ENCODE peak calls at places on chromosomes 5 and 9, in five cellular contexts. One of them, this sample, is unnamed.

GRCh38 chr9:21454149-21454548 is 13.9 kb downstream of the IFNA1 start:
- DNase-seq in SK-N-SH: no peak
- DNase-seq in GM23248: peak
- DNase-seq in MM.1S: no peak
- DNase-seq in PC-3: peak
- DNase-seq in this sample: no peak

GRCh38 chr5:41637424-41637823 is 127.0 kb upstream of the PLCXD3 start:
- DNase-seq in GM23248: no peak
- DNase-seq in SK-N-SH: no peak
- DNase-seq in PC-3: no peak
- DNase-seq in MM.1S: no peak
- DNase-seq in this sample: no peak

GRCh38 chr9:75844321-75844720 is 46.2 kb upstream of the PCSK5 start:
- DNase-seq in MM.1S: no peak
- DNase-seq in SK-N-SH: no peak
- DNase-seq in GM23248: no peak
- DNase-seq in PC-3: no peak
- DNase-seq in this sample: no peak

GRCh38 chr9:36158122-36158521 is 11.1 kb upstream of the CCIN start:
- DNase-seq in GM23248: peak
- DNase-seq in MM.1S: no peak
- DNase-seq in PC-3: no peak
- DNase-seq in SK-N-SH: no peak
- DNase-seq in this sample: no peak

GRCh38 chr9:110131499-110131898 is 76.5 kb downstream of the C9orf152 start:
- DNase-seq in SK-N-SH: no peak
- DNase-seq in GM23248: no peak
- DNase-seq in PC-3: peak
- DNase-seq in MM.1S: no peak
- DNase-seq in this sample: no peak

GRCh38 chr9:113475992-113476391 is 12.5 kb downstream of the RGS3 start:
- DNase-seq in PC-3: no peak
- DNase-seq in SK-N-SH: no peak
- DNase-seq in GM23248: no peak
- DNase-seq in MM.1S: no peak
- DNase-seq in this sample: no peak

GRCh38 chr5:176629853-176630680 is at the start of the genes EIF4E1B and SNCB:
- DNase-seq in SK-N-SH: peak
- DNase-seq in MM.1S: peak
- DNase-seq in GM23248: peak
- DNase-seq in PC-3: peak
- DNase-seq in this sample: peak

GRCh38 chr5:42810905-42811590 is 644 bp downstream of the SELENOP start:
- DNase-seq in MM.1S: no peak
- DNase-seq in GM23248: peak
- DNase-seq in PC-3: no peak
- DNase-seq in SK-N-SH: no peak
- DNase-seq in this sample: no peak

GRCh38 chr5:169647566-169647965 is 10.5 kb downstream of the DOCK2 start:
- DNase-seq in SK-N-SH: no peak
- DNase-seq in PC-3: no peak
- DNase-seq in GM23248: no peak
- DNase-seq in MM.1S: peak
- DNase-seq in this sample: peak

GRCh38 chr9:21295992-21296391 is 9.1 kb downstream of the IFNA5 start:
- DNase-seq in SK-N-SH: no peak
- DNase-seq in MM.1S: no peak
- DNase-seq in PC-3: no peak
- DNase-seq in GM23248: no peak
- DNase-seq in this sample: no peak

GRCh38 chr5:112917453-112918005 is 4.5 kb downstream of the REEP5 start:
- DNase-seq in GM23248: peak
- DNase-seq in PC-3: peak
- DNase-seq in SK-N-SH: peak
- DNase-seq in MM.1S: no peak
- DNase-seq in this sample: peak

GRCh38 chr5:126656397-126657007 is 55.8 kb downstream of the PHAX start:
- DNase-seq in PC-3: peak
- DNase-seq in SK-N-SH: peak
- DNase-seq in MM.1S: peak
- DNase-seq in GM23248: peak
- DNase-seq in this sample: peak

GRCh38 chr9:135060461-135061116 is 26.9 kb upstream of the OLFM1 start:
- DNase-seq in PC-3: no peak
- DNase-seq in GM23248: no peak
- DNase-seq in SK-N-SH: no peak
- DNase-seq in MM.1S: no peak
- DNase-seq in this sample: no peak

GRCh38 chr9:105346273-105346672 is 101.6 kb upstream of the FSD1L start:
- DNase-seq in SK-N-SH: no peak
- DNase-seq in GM23248: no peak
- DNase-seq in MM.1S: no peak
- DNase-seq in PC-3: no peak
- DNase-seq in this sample: no peak

GRCh38 chr9:127567898-127568617 is 44.0 kb upstream of the STXBP1 start:
- DNase-seq in PC-3: no peak
- DNase-seq in GM23248: peak
- DNase-seq in SK-N-SH: peak
- DNase-seq in MM.1S: no peak
- DNase-seq in this sample: no peak

GRCh38 chr5:55850839-55851674 is at the start of gene IL31RA:
- DNase-seq in SK-N-SH: no peak
- DNase-seq in GM23248: peak
- DNase-seq in MM.1S: no peak
- DNase-seq in PC-3: peak
- DNase-seq in this sample: no peak

GRCh38 chr9:129631673-129632129 is 5.7 kb downstream of the NTMT1 start:
- DNase-seq in PC-3: no peak
- DNase-seq in GM23248: no peak
- DNase-seq in SK-N-SH: no peak
- DNase-seq in MM.1S: no peak
- DNase-seq in this sample: no peak

GRCh38 chr9:4491621-4491975 is 1.3 kb downstream of the SLC1A1 start:
- DNase-seq in MM.1S: no peak
- DNase-seq in PC-3: peak
- DNase-seq in SK-N-SH: no peak
- DNase-seq in GM23248: no peak
- DNase-seq in this sample: no peak

GRCh38 chr5:53359906-53360305 is 120.5 kb upstream of the FST start:
- DNase-seq in GM23248: no peak
- DNase-seq in MM.1S: no peak
- DNase-seq in PC-3: peak
- DNase-seq in SK-N-SH: no peak
- DNase-seq in this sample: no peak

GRCh38 chr5:52878671-52879070 is 91.0 kb downstream of the ITGA1 start:
- DNase-seq in SK-N-SH: no peak
- DNase-seq in MM.1S: no peak
- DNase-seq in PC-3: peak
- DNase-seq in GM23248: peak
- DNase-seq in this sample: no peak

GRCh38 chr5:146032911-146033310 is 72.5 kb downstream of the PLAC8L1 start:
- DNase-seq in SK-N-SH: no peak
- DNase-seq in PC-3: no peak
- DNase-seq in GM23248: no peak
- DNase-seq in MM.1S: no peak
- DNase-seq in this sample: no peak

GRCh38 chr9:112338561-112338960 is 5.1 kb upstream of the PTBP3 start:
- DNase-seq in PC-3: no peak
- DNase-seq in SK-N-SH: no peak
- DNase-seq in MM.1S: no peak
- DNase-seq in GM23248: peak
- DNase-seq in this sample: no peak

GRCh38 chr9:68714416-68715180 is 9.6 kb downstream of the PIP5K1B start:
- DNase-seq in SK-N-SH: no peak
- DNase-seq in MM.1S: no peak
- DNase-seq in PC-3: no peak
- DNase-seq in GM23248: no peak
- DNase-seq in this sample: no peak

GRCh38 chr9:109031241-109031640 is 17.9 kb upstream of the CTNNAL1 start:
- DNase-seq in PC-3: peak
- DNase-seq in SK-N-SH: no peak
- DNase-seq in MM.1S: no peak
- DNase-seq in GM23248: peak
- DNase-seq in this sample: no peak

GRCh38 chr5:171462136-171462927 is 42.9 kb downstream of the FGF18 start:
- DNase-seq in SK-N-SH: no peak
- DNase-seq in MM.1S: no peak
- DNase-seq in GM23248: no peak
- DNase-seq in PC-3: no peak
- DNase-seq in this sample: no peak

GRCh38 chr5:107155667-107156066 is 515.1 kb downstream of the EFNA5 start:
- DNase-seq in SK-N-SH: no peak
- DNase-seq in GM23248: no peak
- DNase-seq in MM.1S: no peak
- DNase-seq in PC-3: no peak
- DNase-seq in this sample: no peak

GRCh38 chr9:98142925-98143481 is 24.0 kb upstream of the TRIM14 start:
- DNase-seq in MM.1S: no peak
- DNase-seq in GM23248: no peak
- DNase-seq in SK-N-SH: no peak
- DNase-seq in PC-3: no peak
- DNase-seq in this sample: no peak

GRCh38 chr5:113294341-113295110 is 140.3 kb downstream of the TSSK1B start:
- DNase-seq in SK-N-SH: peak
- DNase-seq in PC-3: peak
- DNase-seq in MM.1S: peak
- DNase-seq in GM23248: peak
- DNase-seq in this sample: peak

GRCh38 chr9:7210854-7211637 is 453.3 kb downstream of the KDM4C start:
- DNase-seq in SK-N-SH: no peak
- DNase-seq in PC-3: no peak
- DNase-seq in GM23248: no peak
- DNase-seq in MM.1S: no peak
- DNase-seq in this sample: no peak

GRCh38 chr5:19903611-19904010 is 84.4 kb downstream of the CDH18 start:
- DNase-seq in SK-N-SH: no peak
- DNase-seq in GM23248: peak
- DNase-seq in MM.1S: no peak
- DNase-seq in PC-3: no peak
- DNase-seq in this sample: no peak

DNA sequence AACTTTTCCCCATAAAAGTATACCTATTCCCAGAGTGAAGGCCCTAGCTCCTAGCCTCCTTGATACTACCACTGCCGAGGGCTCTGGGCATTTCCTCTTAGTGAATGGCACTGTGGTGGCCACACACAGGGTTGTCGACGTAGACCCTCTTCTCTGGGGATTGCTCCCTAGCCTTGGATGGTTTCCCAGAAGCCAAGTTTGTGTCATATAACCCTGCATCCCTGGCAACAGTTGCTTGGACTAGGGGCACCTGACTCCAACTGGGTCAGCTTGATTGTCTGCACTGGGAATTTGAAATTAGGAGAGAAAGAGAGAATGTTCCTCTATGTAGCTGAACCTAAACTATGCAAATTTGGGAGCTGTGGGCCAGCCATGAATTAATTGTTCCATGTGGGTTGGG is 32.3 kb upstream of the KIF2A start:
- DNase-seq in MM.1S: no peak
- DNase-seq in SK-N-SH: no peak
- DNase-seq in GM23248: no peak
- DNase-seq in PC-3: no peak
- DNase-seq in this sample: no peak
- TF ChIP-seq EZH2phosphoT487 in MM.1S: no peak
- TF ChIP-seq EZH2phosphoT487 in SK-N-SH: no peak
- TF ChIP-seq EZH2phosphoT487 in GM23248: no peak
- TF ChIP-seq EZH2phosphoT487 in PC-3: no peak
- TF ChIP-seq EZH2phosphoT487 in this sample: no peak

DNA sequence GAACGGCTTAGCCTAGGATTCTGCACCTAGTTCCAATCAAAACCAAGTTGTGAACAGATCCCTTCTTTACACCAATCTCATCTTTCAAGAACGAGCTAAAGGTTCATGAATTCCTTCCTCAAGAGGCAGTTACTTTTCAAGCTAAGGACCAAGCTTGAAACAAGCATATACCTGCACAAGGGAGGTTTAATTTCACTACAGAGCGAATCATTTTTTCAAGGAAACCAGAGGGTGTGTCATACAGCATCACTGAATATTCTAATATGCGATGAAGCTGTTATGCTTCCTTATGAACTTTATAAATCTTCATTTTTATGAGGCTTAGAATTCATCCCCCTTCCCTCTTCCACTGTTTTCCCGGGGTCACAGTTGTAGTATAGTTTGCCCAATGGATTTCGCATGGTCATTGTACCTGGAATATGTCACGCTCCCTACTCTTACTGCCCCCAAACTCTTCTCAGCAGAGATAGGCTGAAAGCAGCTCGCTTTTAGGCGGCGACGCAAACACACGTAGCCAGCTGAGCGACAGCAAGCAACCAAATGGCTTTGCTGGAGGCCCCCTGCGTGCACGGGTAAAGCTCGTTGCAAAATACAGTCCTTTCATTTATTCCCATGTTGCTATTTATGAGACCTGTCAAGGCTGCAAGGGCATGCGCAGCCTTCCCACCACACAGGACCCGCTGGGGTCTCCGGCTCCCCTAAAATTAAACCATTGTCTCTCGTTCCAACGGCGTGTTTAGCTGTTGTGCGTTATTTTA is 832 bp downstream of the LMBRD2 start:
- DNase-seq in GM23248: peak
- DNase-seq in PC-3: peak
- DNase-seq in SK-N-SH: peak
- DNase-seq in MM.1S: peak
- DNase-seq in this sample: peak
- H2AFZ ChIP-seq in GM23248: peak
- H2AFZ ChIP-seq in PC-3: peak
- H2AFZ ChIP-seq in SK-N-SH: peak
- H2AFZ ChIP-seq in MM.1S: peak
- H2AFZ ChIP-seq in this sample: peak

DNA sequence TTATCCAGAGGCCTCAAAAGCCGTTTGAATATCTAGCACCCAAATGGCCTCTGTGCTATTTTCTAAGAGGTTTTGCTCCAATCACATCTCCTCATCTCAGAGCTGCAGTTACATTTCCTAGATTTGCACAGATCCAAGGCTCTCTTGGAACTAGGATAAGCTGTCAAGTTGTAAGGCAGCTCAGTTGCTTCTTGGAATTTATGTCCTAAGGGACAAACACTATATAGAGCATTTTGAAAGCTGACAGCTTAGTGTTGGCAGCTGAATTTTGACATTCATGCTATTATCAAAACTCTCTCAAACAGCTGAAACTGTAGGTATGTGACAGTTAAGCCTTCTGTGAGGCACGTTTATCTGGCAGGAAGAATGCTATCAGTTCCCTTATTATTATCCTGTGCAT is 97.0 kb downstream of the MACIR start:
- DNase-seq in PC-3: no peak
- DNase-seq in MM.1S: no peak
- DNase-seq in SK-N-SH: no peak
- DNase-seq in GM23248: no peak
- DNase-seq in this sample: no peak
- TF ChIP-seq EZH2phosphoT487 in PC-3: no peak
- TF ChIP-seq EZH2phosphoT487 in MM.1S: no peak
- TF ChIP-seq EZH2phosphoT487 in SK-N-SH: no peak
- TF ChIP-seq EZH2phosphoT487 in GM23248: no peak
- TF ChIP-seq EZH2phosphoT487 in this sample: no peak

GRCh38 chr5:51386916-51387853 is 3.9 kb downstream of the ISL1 start:
- DNase-seq in GM23248: no peak
- DNase-seq in MM.1S: no peak
- DNase-seq in SK-N-SH: peak
- DNase-seq in PC-3: no peak
- DNase-seq in this sample: no peak
- H2AFZ ChIP-seq in GM23248: no peak
- H2AFZ ChIP-seq in MM.1S: no peak
- H2AFZ ChIP-seq in SK-N-SH: peak
- H2AFZ ChIP-seq in PC-3: peak
- H2AFZ ChIP-seq in this sample: no peak